ENCODE peak calls at places on chromosomes 6 and 20, in six cellular contexts. One of them, this sample, is unnamed.

GRCh38 chr20:10848810-10849370 is 175.1 kb upstream of the JAG1 start:
- DNase-seq in BE2C: no peak
- DNase-seq in fibroblast of villous mesenchyme: peak
- DNase-seq in ovary: no peak
- DNase-seq in AG09309: peak
- DNase-seq in AG09319: peak
- DNase-seq in this sample: peak

GRCh38 chr6:145502417-145502816 is 232.9 kb downstream of the EPM2A start:
- DNase-seq in BE2C: no peak
- DNase-seq in fibroblast of villous mesenchyme: peak
- DNase-seq in ovary: no peak
- DNase-seq in AG09309: no peak
- DNase-seq in AG09319: no peak
- DNase-seq in this sample: no peak

GRCh38 chr6:56482525-56482924 is 160.2 kb downstream of the DST start:
- DNase-seq in BE2C: no peak
- DNase-seq in fibroblast of villous mesenchyme: no peak
- DNase-seq in ovary: no peak
- DNase-seq in AG09309: no peak
- DNase-seq in AG09319: no peak
- DNase-seq in this sample: no peak

GRCh38 chr6:72643214-72643613 is 21.4 kb downstream of the KCNQ5 start:
- DNase-seq in BE2C: no peak
- DNase-seq in fibroblast of villous mesenchyme: no peak
- DNase-seq in ovary: no peak
- DNase-seq in AG09309: no peak
- DNase-seq in AG09319: no peak
- DNase-seq in this sample: peak

GRCh38 chr6:129686941-129687627 is 22.9 kb downstream of the ARHGAP18 start:
- DNase-seq in BE2C: no peak
- DNase-seq in fibroblast of villous mesenchyme: peak
- DNase-seq in ovary: no peak
- DNase-seq in AG09309: no peak
- DNase-seq in AG09319: no peak
- DNase-seq in this sample: no peak

GRCh38 chr6:27836783-27837635 is 75.2 kb downstream of the OR2B2 start:
- DNase-seq in BE2C: peak
- DNase-seq in fibroblast of villous mesenchyme: peak
- DNase-seq in ovary: peak
- DNase-seq in AG09309: peak
- DNase-seq in AG09319: no peak
- DNase-seq in this sample: no peak

GRCh38 chr6:56914791-56915658 is 39.9 kb upstream of the BEND6 start:
- DNase-seq in BE2C: peak
- DNase-seq in fibroblast of villous mesenchyme: peak
- DNase-seq in ovary: no peak
- DNase-seq in AG09309: no peak
- DNase-seq in AG09319: no peak
- DNase-seq in this sample: no peak

GRCh38 chr6:97064578-97064977 is 140.1 kb downstream of the KLHL32 start:
- DNase-seq in BE2C: no peak
- DNase-seq in fibroblast of villous mesenchyme: no peak
- DNase-seq in ovary: no peak
- DNase-seq in AG09309: no peak
- DNase-seq in AG09319: no peak
- DNase-seq in this sample: no peak

GRCh38 chr20:44003609-44004008 is 89.0 kb downstream of the TOX2 start:
- DNase-seq in BE2C: no peak
- DNase-seq in fibroblast of villous mesenchyme: no peak
- DNase-seq in ovary: no peak
- DNase-seq in AG09309: no peak
- DNase-seq in AG09319: no peak
- DNase-seq in this sample: no peak

GRCh38 chr6:16305246-16305725 is 66.9 kb downstream of the GMPR start:
- DNase-seq in BE2C: no peak
- DNase-seq in fibroblast of villous mesenchyme: no peak
- DNase-seq in ovary: no peak
- DNase-seq in AG09309: no peak
- DNase-seq in AG09319: no peak
- DNase-seq in this sample: no peak

GRCh38 chr6:21201673-21202430 is 391.7 kb upstream of the SOX4 start:
- DNase-seq in BE2C: peak
- DNase-seq in fibroblast of villous mesenchyme: no peak
- DNase-seq in ovary: no peak
- DNase-seq in AG09309: no peak
- DNase-seq in AG09319: no peak
- DNase-seq in this sample: no peak

GRCh38 chr6:111088668-111089003 is 1.3 kb downstream of the SLC16A10 start:
- DNase-seq in BE2C: no peak
- DNase-seq in fibroblast of villous mesenchyme: no peak
- DNase-seq in ovary: no peak
- DNase-seq in AG09309: no peak
- DNase-seq in AG09319: no peak
- DNase-seq in this sample: no peak

GRCh38 chr20:58131111-58131510 is 97.3 kb downstream of the ANKRD60 start:
- DNase-seq in BE2C: no peak
- DNase-seq in fibroblast of villous mesenchyme: no peak
- DNase-seq in ovary: peak
- DNase-seq in AG09309: no peak
- DNase-seq in AG09319: no peak
- DNase-seq in this sample: peak

GRCh38 chr6:119259027-119259426 is 90.5 kb downstream of the MAN1A1 start:
- DNase-seq in BE2C: no peak
- DNase-seq in fibroblast of villous mesenchyme: no peak
- DNase-seq in ovary: no peak
- DNase-seq in AG09309: no peak
- DNase-seq in AG09319: no peak
- DNase-seq in this sample: no peak

GRCh38 chr6:75488026-75488425 is 5.6 kb downstream of the FILIP1 start:
- DNase-seq in BE2C: no peak
- DNase-seq in fibroblast of villous mesenchyme: peak
- DNase-seq in ovary: no peak
- DNase-seq in AG09309: no peak
- DNase-seq in AG09319: no peak
- DNase-seq in this sample: peak

GRCh38 chr6:45495404-45496084 is 117.8 kb upstream of the SUPT3H start:
- DNase-seq in BE2C: no peak
- DNase-seq in fibroblast of villous mesenchyme: no peak
- DNase-seq in ovary: no peak
- DNase-seq in AG09309: no peak
- DNase-seq in AG09319: no peak
- DNase-seq in this sample: no peak

GRCh38 chr6:72657798-72658197 is 35.9 kb downstream of the KCNQ5 start:
- DNase-seq in BE2C: no peak
- DNase-seq in fibroblast of villous mesenchyme: no peak
- DNase-seq in ovary: no peak
- DNase-seq in AG09309: no peak
- DNase-seq in AG09319: no peak
- DNase-seq in this sample: no peak

GRCh38 chr6:169045486-169045885 is 208.2 kb downstream of the THBS2 start:
- DNase-seq in BE2C: no peak
- DNase-seq in fibroblast of villous mesenchyme: no peak
- DNase-seq in ovary: no peak
- DNase-seq in AG09309: no peak
- DNase-seq in AG09319: no peak
- DNase-seq in this sample: no peak

GRCh38 chr6:21992178-21992967 is 304.5 kb downstream of the PRL start:
- DNase-seq in BE2C: no peak
- DNase-seq in fibroblast of villous mesenchyme: peak
- DNase-seq in ovary: peak
- DNase-seq in AG09309: peak
- DNase-seq in AG09319: no peak
- DNase-seq in this sample: no peak

GRCh38 chr20:17743677-17744076 is 43.9 kb downstream of the BANF2 start:
- DNase-seq in BE2C: no peak
- DNase-seq in fibroblast of villous mesenchyme: no peak
- DNase-seq in ovary: no peak
- DNase-seq in AG09309: no peak
- DNase-seq in AG09319: no peak
- DNase-seq in this sample: no peak

GRCh38 chr20:2806351-2806701 is 5.9 kb upstream of the CPXM1 start:
- DNase-seq in BE2C: no peak
- DNase-seq in fibroblast of villous mesenchyme: no peak
- DNase-seq in ovary: no peak
- DNase-seq in AG09309: no peak
- DNase-seq in AG09319: no peak
- DNase-seq in this sample: no peak

GRCh38 chr20:3687655-3688054 is 5.8 kb upstream of the ADAM33 start:
- DNase-seq in BE2C: no peak
- DNase-seq in fibroblast of villous mesenchyme: peak
- DNase-seq in ovary: no peak
- DNase-seq in AG09309: no peak
- DNase-seq in AG09319: no peak
- DNase-seq in this sample: no peak

GRCh38 chr6:16929814-16930213 is 168.6 kb upstream of the ATXN1 start:
- DNase-seq in BE2C: no peak
- DNase-seq in fibroblast of villous mesenchyme: peak
- DNase-seq in ovary: no peak
- DNase-seq in AG09309: peak
- DNase-seq in AG09319: peak
- DNase-seq in this sample: peak

GRCh38 chr6:135938588-135939215 is 87.2 kb downstream of the PDE7B start:
- DNase-seq in BE2C: no peak
- DNase-seq in fibroblast of villous mesenchyme: peak
- DNase-seq in ovary: peak
- DNase-seq in AG09309: no peak
- DNase-seq in AG09319: peak
- DNase-seq in this sample: peak

GRCh38 chr20:56601166-56601565 is 27.9 kb upstream of the TFAP2C start:
- DNase-seq in BE2C: no peak
- DNase-seq in fibroblast of villous mesenchyme: no peak
- DNase-seq in ovary: no peak
- DNase-seq in AG09309: no peak
- DNase-seq in AG09319: no peak
- DNase-seq in this sample: no peak

GRCh38 chr20:7285918-7286556 is 518.6 kb downstream of the BMP2 start:
- DNase-seq in BE2C: peak
- DNase-seq in fibroblast of villous mesenchyme: peak
- DNase-seq in ovary: peak
- DNase-seq in AG09309: peak
- DNase-seq in AG09319: peak
- DNase-seq in this sample: peak

GRCh38 chr6:99151634-99152344 is 197.7 kb downstream of the FAXC start:
- DNase-seq in BE2C: peak
- DNase-seq in fibroblast of villous mesenchyme: peak
- DNase-seq in ovary: no peak
- DNase-seq in AG09309: no peak
- DNase-seq in AG09319: no peak
- DNase-seq in this sample: no peak

GRCh38 chr6:44309092-44309491 is 4.1 kb downstream of the AARS2 start:
- DNase-seq in BE2C: no peak
- DNase-seq in fibroblast of villous mesenchyme: no peak
- DNase-seq in ovary: no peak
- DNase-seq in AG09309: no peak
- DNase-seq in AG09319: no peak
- DNase-seq in this sample: no peak

GRCh38 chr6:156777866-156778614 is 862 bp downstream of the ARID1B start:
- DNase-seq in BE2C: peak
- DNase-seq in fibroblast of villous mesenchyme: peak
- DNase-seq in ovary: peak
- DNase-seq in AG09309: no peak
- DNase-seq in AG09319: no peak
- DNase-seq in this sample: no peak

GRCh38 chr6:106757267-106757666 is 127.9 kb downstream of the QRSL1 start:
- DNase-seq in BE2C: no peak
- DNase-seq in fibroblast of villous mesenchyme: peak
- DNase-seq in ovary: no peak
- DNase-seq in AG09309: no peak
- DNase-seq in AG09319: no peak
- DNase-seq in this sample: no peak

GRCh38 chr20:59648720-59649119 is 44.4 kb downstream of the PHACTR3 start:
- DNase-seq in BE2C: no peak
- DNase-seq in fibroblast of villous mesenchyme: no peak
- DNase-seq in ovary: no peak
- DNase-seq in AG09309: no peak
- DNase-seq in AG09319: no peak
- DNase-seq in this sample: no peak

GRCh38 chr6:50467931-50468330 is 245.4 kb upstream of the TFAP2D start:
- DNase-seq in BE2C: no peak
- DNase-seq in fibroblast of villous mesenchyme: no peak
- DNase-seq in ovary: no peak
- DNase-seq in AG09309: no peak
- DNase-seq in AG09319: no peak
- DNase-seq in this sample: no peak

GRCh38 chr6:112912351-112913101 is 565.4 kb downstream of the RFPL4B start:
- DNase-seq in BE2C: no peak
- DNase-seq in fibroblast of villous mesenchyme: peak
- DNase-seq in ovary: no peak
- DNase-seq in AG09309: no peak
- DNase-seq in AG09319: peak
- DNase-seq in this sample: peak

GRCh38 chr6:17151888-17152287 is 50.0 kb downstream of the STMND1 start:
- DNase-seq in BE2C: no peak
- DNase-seq in fibroblast of villous mesenchyme: no peak
- DNase-seq in ovary: no peak
- DNase-seq in AG09309: no peak
- DNase-seq in AG09319: no peak
- DNase-seq in this sample: no peak

GRCh38 chr20:20410678-20411077 is 42.8 kb downstream of the INSM1 start:
- DNase-seq in BE2C: peak
- DNase-seq in fibroblast of villous mesenchyme: peak
- DNase-seq in ovary: peak
- DNase-seq in AG09309: no peak
- DNase-seq in AG09319: no peak
- DNase-seq in this sample: no peak

GRCh38 chr20:49634116-49634515 is 66.2 kb upstream of the PTGIS start:
- DNase-seq in BE2C: no peak
- DNase-seq in fibroblast of villous mesenchyme: no peak
- DNase-seq in ovary: no peak
- DNase-seq in AG09309: no peak
- DNase-seq in AG09319: no peak
- DNase-seq in this sample: no peak
- TF ChIP-seq CTCF in BE2C: no peak
- TF ChIP-seq CTCF in fibroblast of villous mesenchyme: no peak
- TF ChIP-seq CTCF in ovary: no peak
- TF ChIP-seq CTCF in AG09309: no peak
- TF ChIP-seq CTCF in AG09319: no peak
- TF ChIP-seq CTCF in this sample: no peak

GRCh38 chr20:61222699-61223098 is 29.4 kb upstream of the CDH4 start:
- DNase-seq in BE2C: no peak
- DNase-seq in fibroblast of villous mesenchyme: no peak
- DNase-seq in ovary: no peak
- DNase-seq in AG09309: no peak
- DNase-seq in AG09319: no peak
- DNase-seq in this sample: no peak
- TF ChIP-seq CTCF in BE2C: no peak
- TF ChIP-seq CTCF in fibroblast of villous mesenchyme: no peak
- TF ChIP-seq CTCF in ovary: no peak
- TF ChIP-seq CTCF in AG09309: no peak
- TF ChIP-seq CTCF in AG09319: no peak
- TF ChIP-seq CTCF in this sample: no peak

GRCh38 chr6:13769655-13770053 is 44.7 kb downstream of the MCUR1 start:
- DNase-seq in BE2C: peak
- DNase-seq in fibroblast of villous mesenchyme: no peak
- DNase-seq in ovary: no peak
- DNase-seq in AG09309: no peak
- DNase-seq in AG09319: no peak
- DNase-seq in this sample: no peak
- TF ChIP-seq CTCF in BE2C: no peak
- TF ChIP-seq CTCF in fibroblast of villous mesenchyme: peak
- TF ChIP-seq CTCF in ovary: no peak
- TF ChIP-seq CTCF in AG09309: no peak
- TF ChIP-seq CTCF in AG09319: peak
- TF ChIP-seq CTCF in this sample: no peak

GRCh38 chr20:25553819-25554296 is 31.5 kb downstream of the NINL start:
- DNase-seq in BE2C: peak
- DNase-seq in fibroblast of villous mesenchyme: peak
- DNase-seq in ovary: peak
- DNase-seq in AG09309: no peak
- DNase-seq in AG09319: peak
- DNase-seq in this sample: peak
- TF ChIP-seq CTCF in BE2C: peak
- TF ChIP-seq CTCF in fibroblast of villous mesenchyme: no peak
- TF ChIP-seq CTCF in ovary: no peak
- TF ChIP-seq CTCF in AG09309: no peak
- TF ChIP-seq CTCF in AG09319: no peak
- TF ChIP-seq CTCF in this sample: no peak